ENCODE peak calls at places on chromosomes 6 and 20, in nine cellular contexts. S is GM12865, X is mucosa of descending colon, L is uterus, D is fibroblast of pulmonary artery, Q is omental fat pad, P is heart left ventricle, K is RWPE1, N is HFFc6. H is an unnamed sample.

GRCh38 chr6:166540631-166541331 is 45.7 kb downstream of the RAMACL start:
- DNase-seq in S (peak), X (peak), L (no peak), D (no peak), Q (no peak), P (peak), K (peak), N (no peak), H (no peak)

GRCh38 chr6:149961728-149962425 is 1.9 kb upstream of the ULBP1 start:
- DNase-seq in S (peak), X (no peak), L (no peak), D (peak), Q (no peak), P (no peak), K (no peak), N (no peak), H (no peak)

GRCh38 chr6:82365011-82365751 is 1.6 kb downstream of the TPBG start:
- DNase-seq in S (peak), X (peak), L (peak), D (peak), Q (no peak), P (no peak), K (peak), N (no peak), H (no peak)

GRCh38 chr6:41767112-41767946 is 12.4 kb downstream of the FRS3 start:
- DNase-seq in S (no peak), X (no peak), L (peak), D (peak), Q (no peak), P (peak), K (peak), N (peak), H (no peak)

GRCh38 chr20:34065260-34065659 is 46.8 kb downstream of the EIF2S2 start:
- DNase-seq in S (no peak), X (no peak), L (peak), D (peak), Q (no peak), P (no peak), K (peak), N (peak), H (no peak)

GRCh38 chr6:100568255-100568654 is 103.5 kb upstream of the SIM1 start:
- DNase-seq in S (no peak), X (no peak), L (no peak), D (no peak), Q (no peak), P (no peak), K (no peak), N (peak), H (no peak)

GRCh38 chr6:54595844-54596243 is 250.7 kb upstream of the FAM83B start:
- DNase-seq in S (no peak), X (no peak), L (no peak), D (peak), Q (no peak), P (no peak), K (no peak), N (no peak), H (no peak)

GRCh38 chr6:27295301-27296079 is 16.6 kb downstream of the POM121L2 start:
- DNase-seq in S (peak), X (no peak), L (no peak), D (peak), Q (no peak), P (no peak), K (no peak), N (peak), H (no peak)

GRCh38 chr6:119132211-119133004 is 53.9 kb upstream of the FAM184A start:
- DNase-seq in S (no peak), X (no peak), L (no peak), D (no peak), Q (no peak), P (no peak), K (no peak), N (no peak), H (no peak)

GRCh38 chr6:78611886-78612480 is 255.4 kb upstream of the IRAK1BP1 start:
- DNase-seq in S (peak), X (no peak), L (no peak), D (peak), Q (no peak), P (no peak), K (peak), N (peak), H (no peak)

GRCh38 chr6:100177956-100178355 is 183.9 kb upstream of the MCHR2 start:
- DNase-seq in S (no peak), X (no peak), L (no peak), D (peak), Q (no peak), P (no peak), K (no peak), N (no peak), H (no peak)

GRCh38 chr20:10671850-10672578 is 1.8 kb downstream of the JAG1 start:
- DNase-seq in S (peak), X (peak), L (peak), D (no peak), Q (no peak), P (peak), K (peak), N (peak), H (no peak)

GRCh38 chr20:62832212-62832922 is 15.5 kb downstream of the COL9A3 start:
- DNase-seq in S (peak), X (peak), L (no peak), D (no peak), Q (no peak), P (no peak), K (no peak), N (no peak), H (no peak)

GRCh38 chr20:16573011-16573965 is at the start of gene KIF16B:
- DNase-seq in S (peak), X (peak), L (peak), D (peak), Q (peak), P (peak), K (peak), N (no peak), H (peak)

GRCh38 chr6:160118620-160119234 is 2.9 kb upstream of the SLC22A1 start:
- DNase-seq in S (no peak), X (no peak), L (no peak), D (no peak), Q (no peak), P (no peak), K (no peak), N (no peak), H (no peak)

GRCh38 chr6:89081129-89081422 is 525 bp downstream of the PNRC1 start:
- DNase-seq in S (no peak), X (no peak), L (no peak), D (no peak), Q (no peak), P (no peak), K (no peak), N (no peak), H (no peak)

GRCh38 chr6:15062311-15063252 is 183.3 kb upstream of the JARID2 start:
- DNase-seq in S (no peak), X (no peak), L (no peak), D (peak), Q (no peak), P (no peak), K (peak), N (peak), H (no peak)

GRCh38 chr6:128597004-128597403 is 76.6 kb upstream of the PTPRK start:
- DNase-seq in S (no peak), X (no peak), L (no peak), D (no peak), Q (no peak), P (no peak), K (no peak), N (no peak), H (no peak)

GRCh38 chr20:62427172-62428007 is at the start of gene RBBP8NL:
- DNase-seq in S (no peak), X (peak), L (no peak), D (no peak), Q (no peak), P (no peak), K (peak), N (no peak), H (no peak)

GRCh38 chr6:157075549-157076426 is 247.5 kb downstream of the TMEM242 start:
- DNase-seq in S (peak), X (no peak), L (no peak), D (peak), Q (no peak), P (no peak), K (no peak), N (no peak), H (no peak)

GRCh38 chr20:64239449-64240242 is 15.9 kb upstream of the PCMTD2 start:
- DNase-seq in S (no peak), X (no peak), L (no peak), D (no peak), Q (no peak), P (no peak), K (no peak), N (no peak), H (no peak)

GRCh38 chr20:6311841-6312655 is 189.2 kb upstream of the FERMT1 start:
- DNase-seq in S (no peak), X (no peak), L (no peak), D (peak), Q (no peak), P (no peak), K (peak), N (no peak), H (no peak)

GRCh38 chr20:63057133-63058117 is 50.7 kb upstream of the BHLHE23 start:
- DNase-seq in S (no peak), X (no peak), L (no peak), D (peak), Q (no peak), P (no peak), K (no peak), N (no peak), H (no peak)

GRCh38 chr20:13141541-13141940 is 79.5 kb upstream of the ISM1 start:
- DNase-seq in S (no peak), X (no peak), L (no peak), D (no peak), Q (no peak), P (no peak), K (no peak), N (no peak), H (no peak)

GRCh38 chr6:40788661-40789111 is 201.5 kb upstream of the LRFN2 start:
- DNase-seq in S (no peak), X (no peak), L (no peak), D (peak), Q (no peak), P (no peak), K (no peak), N (no peak), H (no peak)

GRCh38 chr6:137602311-137602710 is 108.1 kb upstream of the OLIG3 start:
- DNase-seq in S (no peak), X (no peak), L (no peak), D (no peak), Q (no peak), P (no peak), K (no peak), N (no peak), H (no peak)

GRCh38 chr6:162026843-162027242 is 700.7 kb downstream of the PRKN start:
- DNase-seq in S (no peak), X (no peak), L (no peak), D (no peak), Q (no peak), P (no peak), K (no peak), N (no peak), H (no peak)

GRCh38 chr6:145028144-145028818 is 707.0 kb downstream of the EPM2A start:
- DNase-seq in S (peak), X (no peak), L (no peak), D (peak), Q (no peak), P (no peak), K (peak), N (peak), H (no peak)
- TF ChIP-seq CTCF in S (peak), X (no peak), L (no peak), D (peak), Q (no peak), P (no peak), K (peak), N (peak), H (peak)

DNA sequence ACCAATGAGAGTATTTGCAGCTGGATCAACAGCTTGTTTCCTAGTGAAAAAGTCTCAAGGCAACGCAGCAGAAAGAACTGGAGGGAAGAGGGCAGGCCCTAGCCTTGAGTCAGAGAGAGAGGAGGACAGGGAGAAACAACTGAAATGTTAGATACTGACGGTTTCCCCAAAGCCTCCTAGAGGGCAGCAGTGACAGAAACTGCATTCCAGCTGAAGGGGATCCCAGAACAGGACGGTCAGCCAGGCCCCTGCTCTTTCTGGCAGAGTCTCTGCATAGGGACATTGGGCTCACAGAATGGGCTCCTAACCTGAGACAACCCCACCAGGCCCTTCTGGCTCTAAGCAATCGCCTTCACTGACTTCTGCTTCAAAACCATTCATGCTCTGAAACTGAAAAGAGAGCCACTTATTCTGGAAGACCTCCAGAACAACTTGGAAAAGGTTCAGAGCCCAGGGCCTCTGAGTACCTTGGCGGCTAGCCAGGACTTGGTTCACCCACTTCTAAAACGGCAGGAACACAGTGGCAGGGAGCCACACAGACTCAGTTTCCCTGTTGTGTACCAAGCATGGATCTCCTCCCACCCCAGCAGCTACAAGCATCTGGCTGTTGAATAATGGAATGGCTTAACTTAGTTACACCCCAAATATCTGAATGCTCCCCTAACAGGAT is 72.9 kb downstream of the PSMB1 start:
- DNase-seq in S (no peak), X (no peak), L (no peak), D (peak), Q (no peak), P (peak), K (no peak), N (peak), H (no peak)
- TF ChIP-seq CTCF in S (no peak), X (no peak), L (no peak), D (peak), Q (no peak), P (no peak), K (no peak), N (peak), H (no peak)

GRCh38 chr20:46022411-46023147 is 6.4 kb upstream of the SLC12A5 start:
- DNase-seq in S (peak), X (peak), L (no peak), D (peak), Q (no peak), P (peak), K (peak), N (peak), H (no peak)

GRCh38 chr20:46023999-46024398 is 5.0 kb upstream of the SLC12A5 start:
- DNase-seq in S (no peak), X (no peak), L (no peak), D (no peak), Q (no peak), P (no peak), K (no peak), N (peak), H (no peak)

GRCh38 chr20:46023148-46023484 is 5.9 kb upstream of the SLC12A5 start:
- DNase-seq in S (no peak), X (no peak), L (no peak), D (no peak), Q (no peak), P (no peak), K (no peak), N (no peak), H (no peak)

GRCh38 chr20:46020515-46020914 is 8.5 kb upstream of the SLC12A5 start:
- DNase-seq in S (no peak), X (no peak), L (no peak), D (no peak), Q (no peak), P (no peak), K (no peak), N (no peak), H (no peak)

DNA sequence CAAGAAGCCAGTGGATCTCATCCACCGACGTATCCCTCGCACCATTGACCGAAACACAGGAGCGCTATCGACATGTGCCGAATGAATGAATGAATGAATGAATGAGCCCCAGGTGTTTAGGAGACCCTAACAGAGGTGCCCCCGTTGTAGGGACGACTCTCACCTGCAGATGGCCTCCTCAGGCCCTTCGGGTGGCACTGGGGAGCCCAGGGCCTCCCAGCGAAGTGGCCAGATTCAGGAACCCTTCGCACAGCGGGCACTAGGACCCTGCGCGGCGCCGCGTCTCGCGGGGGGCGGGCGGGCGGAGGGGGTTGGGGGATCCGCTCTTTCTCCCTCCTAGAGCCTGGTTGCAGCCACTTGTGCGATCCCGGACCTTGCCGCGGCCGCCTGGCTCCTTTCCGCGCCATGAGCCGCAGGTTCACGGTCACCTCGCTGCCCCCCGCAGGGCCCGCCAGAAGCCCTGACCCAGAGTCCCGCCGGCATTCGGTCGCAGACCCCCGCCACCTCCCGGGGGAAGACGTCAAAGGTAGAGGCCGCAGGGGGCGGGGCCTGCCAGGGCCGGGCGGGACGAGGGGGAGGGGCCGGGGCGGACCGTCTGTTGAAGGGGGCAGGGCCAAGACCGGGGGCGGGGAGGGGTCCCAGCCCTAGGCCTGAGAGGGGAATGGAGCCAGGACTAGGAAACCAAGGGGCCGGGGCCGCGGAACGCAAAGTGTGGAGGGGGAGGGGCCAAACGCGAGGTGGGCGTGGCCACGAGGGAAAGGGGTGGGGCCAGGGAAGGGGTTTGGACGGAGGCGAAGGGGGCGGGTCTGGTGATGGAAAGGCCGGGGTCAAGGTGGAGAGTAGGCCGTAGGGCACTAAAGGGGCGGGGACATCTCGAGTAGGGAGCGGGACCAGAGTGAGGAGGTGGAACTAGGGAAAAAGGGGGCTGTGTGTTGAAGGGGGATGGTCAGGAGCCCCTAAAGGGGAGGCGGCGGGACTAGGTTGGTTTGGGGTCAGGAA is 7.4 kb upstream of the SLC12A5 start:
- DNase-seq in S (peak), X (peak), L (no peak), D (peak), Q (no peak), P (no peak), K (peak), N (no peak), H (peak)
- TF ChIP-seq CTCF in S (no peak), X (no peak), L (no peak), D (no peak), Q (no peak), P (no peak), K (no peak), N (peak), H (no peak)

GRCh38 chr6:13454286-13455221 is 32.8 kb downstream of the GFOD1 start:
- DNase-seq in S (peak), X (peak), L (peak), D (peak), Q (no peak), P (peak), K (no peak), N (no peak), H (no peak)
- TF ChIP-seq CTCF in S (no peak), X (no peak), L (peak), D (no peak), Q (no peak), P (no peak), K (no peak), N (no peak), H (peak)

DNA sequence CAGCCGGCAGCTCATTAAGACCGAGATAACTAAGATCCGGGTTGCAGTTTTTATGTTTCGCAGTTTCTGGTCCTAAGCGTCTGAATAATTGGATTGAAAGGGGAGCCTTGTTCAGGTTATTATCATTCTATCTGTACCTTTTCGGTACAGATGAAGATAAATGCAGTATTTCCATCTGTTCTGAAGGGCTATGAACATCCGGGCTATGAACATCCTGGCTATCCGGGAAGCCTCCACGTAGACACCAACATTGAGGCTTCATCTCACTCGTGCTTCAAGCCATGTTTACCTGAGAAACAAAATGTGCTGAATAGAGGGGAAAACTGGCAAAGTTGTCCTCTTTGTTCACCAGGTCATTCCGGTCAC is 399 bp upstream of the REPS1 start:
- DNase-seq in S (no peak), X (no peak), L (no peak), D (no peak), Q (no peak), P (no peak), K (no peak), N (no peak), H (no peak)
- TF ChIP-seq CTCF in S (no peak), X (no peak), L (no peak), D (no peak), Q (no peak), P (no peak), K (peak), N (peak), H (no peak)

GRCh38 chr20:326645-327031 is 1.3 kb downstream of the SOX12 start:
- DNase-seq in S (no peak), X (peak), L (no peak), D (no peak), Q (no peak), P (no peak), K (no peak), N (no peak), H (no peak)

GRCh38 chr20:327041-327945 is 1.9 kb downstream of the SOX12 start:
- DNase-seq in S (peak), X (peak), L (peak), D (peak), Q (no peak), P (peak), K (peak), N (peak), H (no peak)

GRCh38 chr20:325043-325888 is at the start of gene SOX12:
- DNase-seq in S (peak), X (peak), L (peak), D (peak), Q (peak), P (peak), K (peak), N (peak), H (no peak)

GRCh38 chr20:325889-326644 is 715 bp downstream of the SOX12 start:
- DNase-seq in S (peak), X (peak), L (peak), D (peak), Q (no peak), P (peak), K (no peak), N (peak), H (no peak)

GRCh38 chr20:324177-325042 is 942 bp upstream of the SOX12 start:
- DNase-seq in S (peak), X (peak), L (peak), D (peak), Q (peak), P (peak), K (peak), N (peak), H (peak)
- TF ChIP-seq CTCF in S (peak), X (no peak), L (no peak), D (peak), Q (no peak), P (no peak), K (no peak), N (peak), H (no peak)

GRCh38 chr20:18272451-18272850 is 15.9 kb upstream of the ZNF133 start:
- DNase-seq in S (no peak), X (no peak), L (no peak), D (peak), Q (no peak), P (peak), K (no peak), N (peak), H (no peak)
- TF ChIP-seq CTCF in S (no peak), X (no peak), L (no peak), D (peak), Q (no peak), P (no peak), K (no peak), N (peak), H (no peak)

GRCh38 chr6:109690740-109691687 is at the start of the genes AK9 and FIG4:
- DNase-seq in S (peak), X (peak), L (peak), D (peak), Q (peak), P (peak), K (peak), N (peak), H (peak)
- TF ChIP-seq CTCF in S (peak), X (no peak), L (peak), D (peak), Q (no peak), P (no peak), K (peak), N (no peak), H (peak)

GRCh38 chr6:33277663-33278391 is 904 bp downstream of the B3GALT4 start:
- DNase-seq in S (peak), X (peak), L (no peak), D (no peak), Q (no peak), P (no peak), K (no peak), N (no peak), H (no peak)
- TF ChIP-seq CTCF in S (no peak), X (no peak), L (no peak), D (no peak), Q (no peak), P (no peak), K (no peak), N (no peak), H (no peak)

GRCh38 chr20:40724566-40724965 is 35.5 kb upstream of the MAFB start:
- DNase-seq in S (no peak), X (no peak), L (no peak), D (no peak), Q (no peak), P (no peak), K (no peak), N (no peak), H (no peak)
- TF ChIP-seq CTCF in S (no peak), X (no peak), L (no peak), D (no peak), Q (no peak), P (no peak), K (no peak), N (no peak), H (no peak)

H was measured in D721Med.